ENCODE peak calls at places on chromosomes 5 and 9, in ten cellular contexts. T, W, B, X, R, M, U, C, K and D are unnamed samples.

GRCh38 chr5:150600951-150601773 is 39.3 kb upstream of the SYNPO start:
- DNase-seq in K (no peak), C (no peak), B (peak), R (no peak), W (no peak), X (no peak), M (no peak), U (no peak), T (no peak), D (no peak)

GRCh38 chr9:8078641-8079140 is 279.1 kb upstream of the DMAC1 start:
- DNase-seq in K (no peak), T (no peak), M (no peak), C (no peak), W (no peak), R (no peak), B (no peak), X (no peak), U (no peak), D (no peak)

GRCh38 chr5:158154226-158155005 is 295.5 kb upstream of the CLINT1 start:
- DNase-seq in B (peak), U (peak), T (no peak), X (no peak), K (no peak), M (peak), C (no peak), R (peak), W (peak), D (no peak)

GRCh38 chr5:54619732-54620582 is 102.4 kb downstream of the SNX18 start:
- DNase-seq in B (no peak), K (no peak), R (no peak), U (no peak), X (no peak), W (no peak), C (no peak), M (no peak), T (no peak), D (no peak)

GRCh38 chr5:103041071-103041676 is 78.8 kb downstream of the GIN1 start:
- DNase-seq in U (peak), B (peak), W (peak), M (peak), T (no peak), R (no peak), X (no peak), K (peak), C (peak), D (no peak)

GRCh38 chr5:150358261-150359095 is 981 bp downstream of the TCOF1 start:
- DNase-seq in W (no peak), B (no peak), X (no peak), C (no peak), K (no peak), U (peak), T (no peak), R (no peak), M (peak), D (no peak)

GRCh38 chr9:125325821-125326220 is 64.2 kb downstream of the GAPVD1 start:
- DNase-seq in K (no peak), B (no peak), W (no peak), M (peak), X (no peak), T (no peak), U (peak), C (no peak), R (no peak), D (no peak)

GRCh38 chr9:83382421-83382820 is 155.8 kb downstream of the FRMD3 start:
- DNase-seq in T (no peak), C (no peak), U (no peak), B (no peak), W (no peak), X (no peak), R (no peak), M (no peak), K (no peak), D (no peak)

GRCh38 chr9:101029300-101030021 is 934 bp downstream of the PLPPR1 start:
- DNase-seq in M (no peak), T (no peak), K (no peak), U (no peak), R (no peak), B (no peak), X (no peak), W (no peak), C (no peak), D (no peak)